ENCODE peak calls at places on chromosome 11, in six cellular contexts. O is stomach, E is ovary, X is GM06990, T is endodermal cell, Q is mammary epithelial cell. V is an unnamed sample.

GRCh38 chr11:102007567-102008437 is 39.4 kb upstream of the CFAP300 start:
- DNase-seq in O (peak; percentile 50), E (no peak), X (peak; percentile 15), T (peak; percentile 51), Q (peak; percentile 59), V (peak; percentile 31)

GRCh38 chr11:103729653-103730052 is 306.8 kb upstream of the DDI1 start:
- DNase-seq in O (no peak), E (no peak), X (no peak), T (no peak), Q (no peak), V (no peak)

GRCh38 chr11:37390566-37390965 is 792.5 kb upstream of the RAG2 start:
- DNase-seq in O (no peak), E (no peak), X (no peak), T (no peak), Q (no peak), V (no peak)

GRCh38 chr11:10561043-10561818 is 7.2 kb downstream of the LYVE1 start:
- DNase-seq in O (no peak), E (no peak), X (no peak), T (no peak), Q (peak; percentile 34), V (no peak)

GRCh38 chr11:44243633-44244343 is 66.2 kb downstream of the ALX4 start:
- DNase-seq in O (no peak), E (no peak), X (no peak), T (peak; percentile 89), Q (no peak), V (no peak)

GRCh38 chr11:111733655-111734088 is 32.5 kb downstream of the PPP2R1B start:
- DNase-seq in O (no peak), E (no peak), X (no peak), T (peak; percentile 53), Q (no peak), V (no peak)

GRCh38 chr11:66221726-66222236 is 46.7 kb upstream of the RAB1B start:
- DNase-seq in O (no peak), E (no peak), X (no peak), T (peak; percentile 43), Q (no peak), V (no peak)

GRCh38 chr11:68997995-68998348 is 15.1 kb downstream of the MRGPRF start:
- DNase-seq in O (no peak), E (no peak), X (no peak), T (peak; percentile 49), Q (no peak), V (no peak)

GRCh38 chr11:116044520-116044919 is 540.3 kb upstream of the CADM1 start:
- DNase-seq in O (no peak), E (no peak), X (no peak), T (no peak), Q (no peak), V (no peak)

GRCh38 chr11:13137778-13138400 is 128.8 kb downstream of the RASSF10 start:
- DNase-seq in O (no peak), E (no peak), X (no peak), T (no peak), Q (peak; percentile 57), V (no peak)

GRCh38 chr11:123527947-123528346 is 97.9 kb downstream of the GRAMD1B start:
- DNase-seq in O (no peak), E (no peak), X (no peak), T (no peak), Q (no peak), V (no peak)

GRCh38 chr11:65132988-65133700 is 1.2 kb downstream of the SYVN1 start:
- DNase-seq in O (peak; percentile 89), E (no peak), X (peak; percentile 66), T (peak; percentile 89), Q (peak; percentile 67), V (no peak)

GRCh38 chr11:104319396-104319795 is 155.4 kb upstream of the PDGFD start:
- DNase-seq in O (no peak), E (no peak), X (no peak), T (no peak), Q (no peak), V (no peak)

GRCh38 chr11:121048464-121049233 is 24.7 kb downstream of the TBCEL start:
- DNase-seq in O (no peak), E (no peak), X (no peak), T (no peak), Q (peak; percentile 49), V (no peak)

GRCh38 chr11:101617735-101618332 is 34.0 kb upstream of the TRPC6 start:
- DNase-seq in O (no peak), E (no peak), X (no peak), T (peak; percentile 77), Q (peak; percentile 85), V (no peak)

GRCh38 chr11:102632026-102632425 is 6.9 kb upstream of the MMP20 start:
- DNase-seq in O (no peak), E (no peak), X (no peak), T (no peak), Q (no peak), V (no peak)

GRCh38 chr11:87290304-87290922 is 252.7 kb downstream of the TMEM135 start:
- DNase-seq in O (no peak), E (no peak), X (no peak), T (no peak), Q (peak; percentile 36), V (peak; percentile 46)

GRCh38 chr11:69339916-69340565 is 46.1 kb downstream of the MYEOV start:
- DNase-seq in O (peak; percentile 11), E (no peak), X (no peak), T (peak; percentile 14), Q (no peak), V (no peak)

GRCh38 chr11:70603064-70603755 is 204.9 kb downstream of the CTTN start:
- DNase-seq in O (no peak), E (no peak), X (no peak), T (no peak), Q (peak; percentile 17), V (no peak)

GRCh38 chr11:36300651-36301050 is 4.6 kb downstream of the PRR5L start:
- DNase-seq in O (peak; percentile 91), E (peak; percentile 30), X (no peak), T (no peak), Q (no peak), V (no peak)

GRCh38 chr11:20668844-20669832 is at the start of gene NELL1:
- DNase-seq in O (no peak), E (no peak), X (peak; percentile 3), T (peak; percentile 81), Q (peak; percentile 5), V (no peak)

GRCh38 chr11:99117603-99118002 is 96.9 kb downstream of the CNTN5 start:
- DNase-seq in O (no peak), E (no peak), X (no peak), T (no peak), Q (no peak), V (peak; percentile 0)

GRCh38 chr11:46722566-46723358 is 3.7 kb downstream of the F2 start:
- DNase-seq in O (no peak), E (no peak), X (no peak), T (no peak), Q (no peak), V (no peak)
- H3K4me3 ChIP-seq in O (no peak overlapping the region), E (no peak overlapping the region), X (no peak overlapping the region), T (no peak overlapping the region), Q (no peak overlapping the region), V (no peak overlapping the region)

GRCh38 chr11:2137202-2138071 is 1.8 kb downstream of the IGF2 start:
- DNase-seq in O (peak; percentile 61), E (peak; percentile 77), X (no peak), T (peak; percentile 92), Q (peak; percentile 20), V (no peak)
- H3K4me3 ChIP-seq in O (peak overlapping the region; percentile 36), E (peak overlapping the region; percentile 30), X (no peak overlapping the region), T (peak overlapping the region; percentile 65), Q (no peak overlapping the region), V (no peak overlapping the region)

DNA sequence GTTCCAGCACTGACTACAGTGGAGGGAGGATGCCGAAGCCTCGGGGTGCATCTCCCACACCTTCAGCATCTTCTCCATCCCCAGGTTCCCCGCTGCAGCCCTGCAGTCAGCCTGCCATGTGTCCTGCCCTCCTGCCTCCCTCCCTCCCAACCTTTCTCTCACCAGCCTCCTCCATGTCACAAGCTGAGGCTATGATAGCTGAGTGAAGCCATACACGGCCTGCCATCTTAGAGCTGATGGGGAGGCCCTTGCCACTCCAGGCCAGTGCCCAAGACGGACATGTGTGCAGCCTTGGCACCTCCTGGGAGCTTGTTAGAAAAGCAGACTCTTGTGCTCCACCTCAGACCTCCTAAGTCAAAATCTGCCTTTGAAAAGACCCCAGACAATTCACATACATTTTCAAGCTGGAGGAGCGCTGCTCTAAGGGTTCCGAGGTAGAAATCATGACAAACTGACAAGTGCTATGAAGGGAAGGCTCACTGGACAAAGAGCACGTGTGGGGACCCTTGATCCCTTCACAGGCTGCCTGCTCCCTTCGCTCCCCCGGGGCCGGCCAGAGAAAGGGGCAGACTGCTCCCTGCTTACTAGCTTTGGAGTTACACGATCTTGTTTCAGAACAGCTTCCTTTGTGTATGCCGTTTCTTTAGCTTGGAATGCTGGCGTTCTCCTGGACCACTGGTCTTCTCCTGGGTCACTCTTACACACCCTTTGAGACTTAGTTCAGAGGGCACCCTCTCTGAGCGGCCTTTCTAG is 123.9 kb downstream of the ST3GAL4 start:
- DNase-seq in O (no peak), E (no peak), X (no peak), T (no peak), Q (no peak), V (no peak)
- H3K4me3 ChIP-seq in O (no peak overlapping the region), E (no peak overlapping the region), X (no peak overlapping the region), T (no peak overlapping the region), Q (no peak overlapping the region), V (no peak overlapping the region)

GRCh38 chr11:63916837-63917684 is at the start of gene RCOR2:
- DNase-seq in O (peak; percentile 77), E (peak; percentile 82), X (peak; percentile 81), T (peak; percentile 94), Q (peak; percentile 60), V (peak; percentile 88)

GRCh38 chr11:63919267-63920125 is 2.5 kb upstream of the RCOR2 start:
- DNase-seq in O (peak; percentile 51), E (peak; percentile 49), X (no peak), T (peak; percentile 92), Q (no peak), V (no peak)

GRCh38 chr11:63915961-63916836 is 765 bp downstream of the RCOR2 start:
- DNase-seq in O (peak; percentile 37), E (peak; percentile 40), X (no peak), T (peak; percentile 98), Q (no peak), V (no peak)

GRCh38 chr11:63918576-63919171 is 1.7 kb upstream of the RCOR2 start:
- DNase-seq in O (no peak), E (no peak), X (no peak), T (peak; percentile 81), Q (no peak), V (no peak)

GRCh38 chr11:63917685-63918523 is 940 bp upstream of the RCOR2 start:
- DNase-seq in O (peak; percentile 74), E (peak; percentile 70), X (no peak), T (peak; percentile 95), Q (no peak), V (peak; percentile 70)
- H3K4me3 ChIP-seq in O (peak overlapping the region; percentile 50), E (peak overlapping the region; percentile 32), X (peak overlapping the region; percentile 58), T (peak overlapping the region; percentile 79), Q (no peak overlapping the region), V (peak overlapping the region; percentile 59)

V was measured in Jurkat, Clone E6-1.